ENCODE peak calls at places on chromosomes 13 and 19, in eight cellular contexts. B, O, I, W, Q, E, Z and M are unnamed samples.

GRCh38 chr19:28426902-28427232 is 786.1 kb downstream of the UQCRFS1 start:
- DNase-seq in Q (no peak), W (no peak), B (no peak), I (peak; percentile 16), O (no peak), Z (no peak), E (no peak), M (no peak)

GRCh38 chr13:26679945-26680516 is 80.6 kb downstream of the GPR12 start:
- DNase-seq in B (peak; percentile 71), Z (no peak), Q (no peak), O (no peak), I (no peak), W (peak; percentile 31), E (peak; percentile 9), M (peak; percentile 59)

GRCh38 chr13:106372199-106373160 is 163.0 kb downstream of the EFNB2 start:
- DNase-seq in Z (no peak), I (peak; percentile 95), W (no peak), E (no peak), O (no peak), Q (no peak), B (no peak), M (no peak)

GRCh38 chr13:40484981-40485380 is 181.5 kb downstream of the FOXO1 start:
- DNase-seq in O (no peak), I (no peak), Q (no peak), Z (no peak), B (no peak), W (no peak), E (no peak), M (no peak)

GRCh38 chr19:3615524-3616135 is 9.0 kb upstream of the TBXA2R start:
- DNase-seq in Z (no peak), O (no peak), Q (no peak), I (no peak), E (no peak), B (no peak), W (no peak), M (no peak)

GRCh38 chr19:9847087-9847671 is 12.1 kb downstream of the PIN1 start:
- DNase-seq in Q (no peak), I (peak; percentile 95), W (peak; percentile 44), O (peak; percentile 55), E (peak; percentile 81), Z (no peak), B (peak; percentile 77), M (peak; percentile 69)

GRCh38 chr19:10118960-10119359 is 739 bp downstream of the EIF3G start:
- DNase-seq in E (no peak), B (peak; percentile 34), I (peak; percentile 17), Q (no peak), Z (no peak), O (no peak), W (no peak), M (no peak)

GRCh38 chr13:49253310-49253709 is 5.6 kb downstream of the CDADC1 start:
- DNase-seq in Z (no peak), Q (no peak), B (no peak), E (no peak), I (no peak), W (no peak), O (no peak), M (no peak)

GRCh38 chr13:26991508-26992181 is 180.0 kb downstream of the USP12 start:
- DNase-seq in W (no peak), Q (no peak), Z (no peak), B (no peak), I (no peak), O (no peak), E (no peak), M (no peak)

GRCh38 chr19:41373993-41374392 is 2.3 kb upstream of the TMEM91 start:
- DNase-seq in B (no peak), I (peak; percentile 91), O (no peak), W (peak; percentile 93), Q (no peak), E (peak; percentile 96), Z (peak; percentile 89), M (no peak)

GRCh38 chr19:39362682-39363657 is 20.7 kb downstream of the SAMD4B start:
- DNase-seq in I (peak; percentile 63), B (no peak), O (no peak), Q (no peak), E (no peak), W (peak; percentile 79), Z (no peak), M (peak; percentile 27)

GRCh38 chr19:28472111-28472510 is 740.8 kb downstream of the UQCRFS1 start:
- DNase-seq in W (no peak), I (peak; percentile 47), Q (no peak), E (no peak), Z (no peak), B (no peak), O (no peak), M (no peak)

GRCh38 chr13:75795274-75795673 is 159.1 kb downstream of the LMO7 start:
- DNase-seq in O (no peak), E (no peak), Z (no peak), Q (no peak), W (no peak), B (no peak), I (no peak), M (no peak)

GRCh38 chr13:112729408-112729807 is 39.6 kb downstream of the ATP11A start:
- DNase-seq in Z (peak; percentile 70), E (no peak), W (no peak), Q (no peak), I (no peak), B (no peak), O (no peak), M (peak; percentile 48)

GRCh38 chr13:40452741-40453665 is 213.4 kb downstream of the FOXO1 start:
- DNase-seq in Z (no peak), Q (no peak), B (no peak), O (peak; percentile 5), I (peak; percentile 35), E (no peak), W (no peak), M (no peak)

GRCh38 chr19:7541481-7541824 is 5.9 kb downstream of the PNPLA6 start:
- DNase-seq in Q (no peak), E (no peak), Z (no peak), W (no peak), B (no peak), O (no peak), I (no peak), M (no peak)

GRCh38 chr19:10305139-10305806 is 4.3 kb downstream of the ZGLP1 start:
- DNase-seq in B (no peak), O (no peak), I (peak; percentile 49), W (no peak), Z (no peak), E (peak; percentile 47), Q (no peak), M (no peak)

GRCh38 chr19:39341122-39341719 is 1.0 kb upstream of the SAMD4B start:
- DNase-seq in W (no peak), Q (peak; percentile 19), E (no peak), O (peak; percentile 20), Z (peak; percentile 21), B (peak; percentile 58), I (peak; percentile 30), M (no peak)

GRCh38 chr19:15283141-15283885 is 49.0 kb downstream of the BRD4 start:
- DNase-seq in I (peak; percentile 92), Z (no peak), B (no peak), E (no peak), O (no peak), Q (no peak), W (no peak), M (no peak)

GRCh38 chr19:57267294-57267693 is 13.0 kb upstream of the ZNF460 start:
- DNase-seq in E (no peak), B (peak; percentile 6), O (no peak), I (no peak), Z (no peak), Q (no peak), W (no peak), M (no peak)

GRCh38 chr19:49210901-49211451 is 53.4 kb downstream of the TRPM4 start:
- DNase-seq in O (no peak), I (no peak), Z (no peak), Q (no peak), B (peak; percentile 62), E (no peak), W (no peak), M (peak; percentile 52)

GRCh38 chr13:80109313-80109712 is 231.6 kb downstream of the SPRY2 start:
- DNase-seq in I (no peak), Q (no peak), W (no peak), Z (no peak), B (no peak), E (no peak), O (no peak), M (no peak)

GRCh38 chr13:112859817-112860190 is 109.2 kb upstream of the MCF2L start:
- DNase-seq in Z (no peak), O (no peak), Q (no peak), W (no peak), B (no peak), E (peak; percentile 68), I (peak; percentile 6), M (no peak)

GRCh38 chr13:107881362-107881761 is 334.0 kb downstream of the LIG4 start:
- DNase-seq in O (no peak), W (no peak), Q (no peak), E (no peak), Z (no peak), I (no peak), B (no peak), M (no peak)

GRCh38 chr19:19275166-19275565 is 2.1 kb upstream of the TM6SF2 start:
- DNase-seq in B (no peak), W (no peak), Z (no peak), E (no peak), I (no peak), Q (no peak), O (no peak), M (no peak)

GRCh38 chr13:47036291-47037008 is 139.6 kb upstream of the HTR2A start:
- DNase-seq in Z (no peak), O (peak; percentile 11), E (no peak), B (peak; percentile 63), Q (no peak), W (no peak), I (no peak), M (no peak)

GRCh38 chr13:27038323-27038722 is 133.3 kb downstream of the USP12 start:
- DNase-seq in I (peak; percentile 74), Z (no peak), E (no peak), Q (no peak), O (peak; percentile 9), W (no peak), B (no peak), M (no peak)

GRCh38 chr19:12779162-12779993 is 4.0 kb upstream of the HOOK2 start:
- DNase-seq in Z (peak; percentile 64), I (peak; percentile 76), W (no peak), O (peak; percentile 9), B (peak; percentile 46), Q (no peak), E (peak; percentile 66), M (peak; percentile 47)

GRCh38 chr19:48501446-48501960 is 10.1 kb downstream of the LMTK3 start:
- DNase-seq in O (peak; percentile 68), Q (peak; percentile 44), E (peak; percentile 75), W (no peak), B (peak; percentile 99), I (no peak), Z (no peak), M (peak; percentile 98)

GRCh38 chr19:4386038-4386782 is 14.1 kb downstream of the SH3GL1 start:
- DNase-seq in W (no peak), B (no peak), Q (no peak), Z (no peak), I (peak; percentile 47), E (no peak), O (no peak), M (no peak)

GRCh38 chr19:47228937-47229673 is 1.9 kb downstream of the BBC3 start:
- DNase-seq in I (peak; percentile 57), Z (no peak), E (no peak), O (no peak), Q (no peak), W (no peak), B (no peak), M (peak; percentile 54)

GRCh38 chr13:61414686-61415664 is 674 bp downstream of the PCDH20 start:
- DNase-seq in B (peak; percentile 93), E (peak; percentile 80), O (no peak), I (no peak), Q (peak; percentile 62), W (no peak), Z (peak; percentile 22), M (peak; percentile 88)

GRCh38 chr13:48299591-48299990 is 4.0 kb upstream of the RB1 start:
- DNase-seq in B (no peak), Q (no peak), I (no peak), W (no peak), E (no peak), O (no peak), Z (no peak), M (no peak)

GRCh38 chr13:25153736-25154135 is 18.4 kb downstream of the AMER2 start:
- DNase-seq in B (peak; percentile 59), Z (no peak), W (no peak), Q (no peak), O (no peak), I (no peak), E (no peak), M (peak; percentile 41)